ENCODE peak calls at places on chromosome 1, in eight cellular contexts. V is glutamatergic neuron; N is HS-27A; W is GM03348; I is right cardiac atrium; X is CD4-positive, alpha-beta memory T cell; Z is sigmoid colon; O is brain microvascular endothelial cell. R is an unnamed sample.

GRCh38 chr1:42690477-42691156 is 8.4 kb downstream of the YBX1 start:
- DNase-seq in I (no peak), W (no peak), N (no peak), V (no peak), O (no peak), Z (no peak), X (no peak), R (no peak)

GRCh38 chr1:9687876-9688582 is 36.5 kb downstream of the PIK3CD start:
- DNase-seq in X (no peak), N (no peak), I (peak; percentile 66), Z (no peak), V (peak; percentile 52), W (peak; percentile 62), O (peak; percentile 29), R (peak; percentile 57)

GRCh38 chr1:86515597-86515996 is 31.3 kb upstream of the CLCA4 start:
- DNase-seq in V (no peak), I (no peak), W (no peak), O (no peak), Z (no peak), N (no peak), X (no peak), R (no peak)

GRCh38 chr1:209883341-209883971 is 54.6 kb upstream of the SYT14 start:
- DNase-seq in X (no peak), O (peak; percentile 81), V (no peak), Z (no peak), N (no peak), I (no peak), W (peak; percentile 63), R (peak; percentile 18)

GRCh38 chr1:216732121-216732520 is 8.9 kb upstream of the ESRRG start:
- DNase-seq in Z (no peak), V (no peak), N (no peak), W (no peak), I (no peak), O (no peak), X (no peak), R (no peak)

GRCh38 chr1:1281533-1282321 is 1.5 kb downstream of the SCNN1D start:
- DNase-seq in V (peak; percentile 24), O (peak; percentile 57), W (peak; percentile 57), N (no peak), X (no peak), I (peak; percentile 87), Z (peak; percentile 65), R (peak; percentile 80)

GRCh38 chr1:53595906-53596305 is 136.7 kb downstream of the DMRTB1 start:
- DNase-seq in W (no peak), O (no peak), N (no peak), Z (no peak), X (no peak), V (no peak), I (no peak), R (no peak)

GRCh38 chr1:201488817-201489581 is 17.9 kb downstream of the CSRP1 start:
- DNase-seq in W (peak; percentile 95), V (no peak), O (peak; percentile 91), X (no peak), I (peak; percentile 88), Z (peak; percentile 92), N (peak; percentile 94), R (peak; percentile 97)

GRCh38 chr1:234538930-234539649 is 60.1 kb upstream of the TARBP1 start:
- DNase-seq in N (no peak), V (no peak), Z (peak; percentile 80), I (peak; percentile 84), X (no peak), O (no peak), W (no peak), R (no peak)

GRCh38 chr1:234093741-234094140 is 189.3 kb downstream of the SLC35F3 start:
- DNase-seq in N (no peak), Z (peak; percentile 69), W (no peak), V (no peak), O (no peak), I (peak; percentile 85), X (no peak), R (no peak)

GRCh38 chr1:235074335-235075120 is 54.1 kb downstream of the TOMM20 start:
- DNase-seq in X (peak; percentile 13), O (peak; percentile 66), Z (peak; percentile 77), I (peak; percentile 70), W (peak; percentile 64), V (peak; percentile 34), N (no peak), R (peak; percentile 90)

GRCh38 chr1:239718997-239719628 is 332.7 kb downstream of the CHRM3 start:
- DNase-seq in O (no peak), W (no peak), X (peak; percentile 52), V (no peak), I (no peak), N (no peak), Z (no peak), R (no peak)

GRCh38 chr1:55067022-55067781 is 27.9 kb downstream of the PCSK9 start:
- DNase-seq in V (no peak), W (no peak), O (no peak), I (peak; percentile 84), Z (no peak), N (no peak), X (no peak), R (no peak)

GRCh38 chr1:218467101-218467728 is 122.1 kb downstream of the TGFB2 start:
- DNase-seq in X (no peak), O (no peak), Z (no peak), V (no peak), W (no peak), I (no peak), N (no peak), R (peak; percentile 71)

GRCh38 chr1:81912383-81912782 is 111.6 kb downstream of the ADGRL2 start:
- DNase-seq in Z (no peak), V (no peak), N (no peak), X (no peak), I (no peak), W (no peak), O (no peak), R (no peak)

GRCh38 chr1:14599173-14599754 is 779 bp downstream of the KAZN start:
- DNase-seq in I (no peak), N (no peak), V (peak; percentile 66), O (no peak), Z (no peak), W (peak; percentile 38), X (no peak), R (no peak)

GRCh38 chr1:31105646-31106045 is 40.1 kb upstream of the PUM1 start:
- DNase-seq in I (no peak), W (no peak), O (no peak), Z (no peak), N (no peak), V (no peak), X (no peak), R (no peak)

GRCh38 chr1:237226177-237226944 is 184.4 kb downstream of the RYR2 start:
- DNase-seq in W (no peak), I (no peak), V (no peak), O (no peak), Z (no peak), N (no peak), X (no peak), R (no peak)

GRCh38 chr1:118100686-118101300 is 84.2 kb downstream of the SPAG17 start:
- DNase-seq in O (no peak), I (no peak), Z (no peak), X (no peak), W (peak; percentile 33), N (no peak), V (no peak), R (no peak)

GRCh38 chr1:228465571-228466146 is 21.5 kb upstream of the RNF187 start:
- DNase-seq in Z (no peak), O (no peak), X (no peak), W (no peak), N (no peak), V (no peak), I (no peak), R (no peak)

GRCh38 chr1:59198565-59198964 is 98.3 kb upstream of the FGGY start:
- DNase-seq in N (no peak), V (no peak), W (no peak), O (no peak), Z (no peak), X (no peak), I (no peak), R (no peak)

GRCh38 chr1:248861621-248862020 is 2.7 kb upstream of the ZNF692 start:
- DNase-seq in X (no peak), Z (no peak), V (no peak), N (no peak), O (no peak), I (no peak), W (no peak), R (no peak)

GRCh38 chr1:4002061-4002521 is 102.0 kb upstream of the C1orf174 start:
- DNase-seq in V (no peak), I (no peak), W (no peak), Z (peak; percentile 56), X (no peak), O (no peak), N (no peak), R (no peak)

GRCh38 chr1:11982010-11982392 is 1.8 kb downstream of the MFN2 start:
- DNase-seq in N (no peak), V (no peak), I (no peak), X (no peak), W (peak; percentile 52), O (peak; percentile 53), Z (no peak), R (no peak)

GRCh38 chr1:167439301-167439988 is 78.9 kb downstream of the CD247 start:
- DNase-seq in X (no peak), N (no peak), V (peak; percentile 74), Z (no peak), W (peak; percentile 73), O (peak; percentile 27), I (peak; percentile 67), R (no peak)

GRCh38 chr1:8947127-8947691 is 1.5 kb downstream of the CA6 start:
- DNase-seq in N (no peak), X (no peak), Z (no peak), O (no peak), I (no peak), W (no peak), V (no peak), R (no peak)

GRCh38 chr1:230758705-230759354 is 11.6 kb downstream of the CAPN9 start:
- DNase-seq in O (no peak), Z (no peak), W (peak; percentile 49), N (no peak), X (no peak), V (no peak), I (no peak), R (no peak)

GRCh38 chr1:81760487-81761097 is 40.1 kb upstream of the ADGRL2 start:
- DNase-seq in N (peak; percentile 11), Z (no peak), V (no peak), O (peak; percentile 6), W (peak; percentile 30), I (no peak), X (no peak), R (no peak)

R was measured in SJSA1.